ENCODE peak calls at places on chromosomes 7 and 10, in five cellular contexts. N is stomach, L is ascending aorta, O is heart right ventricle, Z is keratinocyte. C is an unnamed sample.

GRCh38 chr7:71613316-71613715 is 481.4 kb downstream of the GALNT17 start:
- DNase-seq in O (no peak), N (no peak), Z (no peak), L (no peak), C (no peak)

GRCh38 chr7:53272081-53272480 is 236.6 kb downstream of the POM121L12 start:
- DNase-seq in O (no peak), N (no peak), Z (no peak), L (no peak), C (no peak)

GRCh38 chr7:135620980-135621850 is 41.1 kb upstream of the STMP1 start:
- DNase-seq in O (no peak), Z (peak; percentile 17), N (no peak), L (peak; percentile 74), C (peak; percentile 21)

GRCh38 chr7:44595934-44596635 is 10.3 kb upstream of the OGDH start:
- DNase-seq in N (no peak), L (no peak), Z (no peak), O (no peak), C (no peak)

GRCh38 chr10:27599546-27599945 is 95.4 kb downstream of the RAB18 start:
- DNase-seq in L (no peak), Z (no peak), O (no peak), N (no peak), C (no peak)

GRCh38 chr7:83655951-83656556 is 7.1 kb upstream of the SEMA3E start:
- DNase-seq in L (no peak), N (peak; percentile 37), O (no peak), Z (no peak), C (no peak)

GRCh38 chr10:87761892-87762291 is 56.1 kb downstream of the ATAD1 start:
- DNase-seq in L (no peak), N (no peak), Z (no peak), O (no peak), C (no peak)

GRCh38 chr10:122362621-122363020 is 11.9 kb upstream of the PLEKHA1 start:
- DNase-seq in Z (no peak), L (peak; percentile 43), O (no peak), N (no peak), C (no peak)

GRCh38 chr10:132389631-132390454 is 7.2 kb upstream of the PWWP2B start:
- DNase-seq in Z (no peak), O (no peak), N (no peak), L (no peak), C (no peak)

GRCh38 chr10:20984632-20985031 is 87.5 kb upstream of the NEBL start:
- DNase-seq in L (no peak), N (peak; percentile 44), Z (no peak), O (no peak), C (no peak)

GRCh38 chr10:122492006-122492405 is 30.7 kb downstream of the HTRA1 start:
- DNase-seq in O (no peak), L (no peak), N (no peak), Z (no peak), C (no peak)

GRCh38 chr7:155773531-155773930 is 38.7 kb downstream of the SHH start:
- DNase-seq in O (no peak), Z (no peak), L (no peak), N (no peak), C (no peak)

GRCh38 chr7:5217396-5217795 is 27.4 kb downstream of the WIPI2 start:
- DNase-seq in L (no peak), Z (no peak), N (no peak), O (no peak), C (no peak)

GRCh38 chr7:66281678-66282593 is 76.8 kb downstream of the TPST1 start:
- DNase-seq in Z (peak; percentile 44), N (no peak), L (peak; percentile 67), O (no peak), C (no peak)

GRCh38 chr10:6507311-6507710 is 72.8 kb downstream of the PRKCQ start:
- DNase-seq in L (no peak), O (no peak), N (no peak), Z (no peak), C (no peak)

GRCh38 chr10:49831352-49832040 is 69.4 kb upstream of the OGDHL start:
- DNase-seq in O (no peak), Z (no peak), L (no peak), N (no peak), C (no peak)

GRCh38 chr10:9227679-9228365 is 1173.3 kb downstream of the GATA3 start:
- DNase-seq in N (no peak), Z (peak; percentile 26), O (no peak), L (no peak), C (no peak)

GRCh38 chr7:137937202-137937560 is 64.7 kb downstream of the CREB3L2 start:
- DNase-seq in Z (no peak), N (no peak), O (no peak), L (peak; percentile 76), C (no peak)

GRCh38 chr7:137934176-137934826 is 67.6 kb downstream of the CREB3L2 start:
- DNase-seq in N (no peak), O (no peak), Z (no peak), L (no peak), C (peak; percentile 4)

GRCh38 chr7:137935849-137936508 is 65.9 kb downstream of the CREB3L2 start:
- DNase-seq in L (no peak), O (no peak), N (no peak), Z (no peak), C (no peak)

GRCh38 chr7:137934941-137935848 is 66.7 kb downstream of the CREB3L2 start:
- DNase-seq in Z (no peak), O (no peak), L (no peak), N (no peak), C (peak; percentile 12)

GRCh38 chr7:137936509-137937201 is 65.2 kb downstream of the CREB3L2 start:
- DNase-seq in Z (no peak), O (no peak), L (no peak), N (no peak), C (no peak)
- H3K27ac ChIP-seq in Z (no peak overlapping the region), O (no peak overlapping the region), L (peak overlapping the region; percentile 79), N (peak overlapping the region; percentile 84), C (peak overlapping the region; percentile 70)

DNA sequence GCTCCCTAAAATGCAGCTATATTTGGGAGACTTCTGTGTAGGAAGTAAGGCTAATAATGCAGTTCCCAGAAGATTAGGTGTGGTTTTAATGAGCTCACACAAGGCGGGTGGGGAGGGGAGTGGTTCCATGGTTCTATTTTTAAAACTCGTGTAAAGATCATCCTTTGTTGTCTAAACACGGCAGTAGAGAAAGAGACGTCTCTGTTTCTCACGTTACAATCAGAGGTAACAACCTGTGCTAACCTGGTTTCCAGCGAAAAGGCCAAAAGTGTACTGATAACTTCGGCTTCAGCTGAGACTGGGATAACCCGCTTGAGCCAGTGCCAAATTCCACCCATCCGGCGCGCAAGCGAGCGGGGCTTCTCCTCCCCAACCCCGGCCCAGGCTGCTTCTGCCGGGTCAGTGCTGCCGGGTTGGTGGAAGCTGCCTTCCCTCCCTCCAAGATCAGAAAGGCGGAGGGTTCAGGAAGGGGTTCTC is 2.5 kb upstream of the MAP3K8 start:
- DNase-seq in N (peak; percentile 46), Z (no peak), L (no peak), O (peak; percentile 61), C (no peak)
- H3K4me1 ChIP-seq in N (peaks cover 27% of the 10 kb centered on the region), Z (peaks cover 28% of the 10 kb centered on the region), L (peaks cover 4% of the 10 kb centered on the region), O (peaks cover 39% of the 10 kb centered on the region), C (peaks cover 14% of the 10 kb centered on the region)

GRCh38 chr7:92064414-92065029 is 69.8 kb downstream of the CYP51A1 start:
- DNase-seq in L (no peak), Z (no peak), N (no peak), O (no peak), C (no peak)
- H3K36me3 ChIP-seq in L (peaks cover 30% of the 10 kb centered on the region), Z (peaks cover 2% of the 10 kb centered on the region), N (peaks cover 72% of the 10 kb centered on the region), O (no peaks in the 10 kb centered on the region), C (peaks cover 6% of the 10 kb centered on the region)

GRCh38 chr7:158406817-158407216 is 180.8 kb downstream of the PTPRN2 start:
- DNase-seq in Z (no peak), L (no peak), N (peak; percentile 38), O (no peak), C (no peak)
- H3K27ac ChIP-seq in Z (no peak overlapping the region), L (no peak overlapping the region), N (no peak overlapping the region), O (no peak overlapping the region), C (no peak overlapping the region)

GRCh38 chr7:41882745-41883527 is 180.0 kb upstream of the INHBA start:
- DNase-seq in N (no peak), L (no peak), Z (no peak), O (no peak), C (no peak)
- H3K4me1 ChIP-seq in N (peaks cover 13% of the 10 kb centered on the region), L (peaks cover 22% of the 10 kb centered on the region), Z (peaks cover 28% of the 10 kb centered on the region), O (peaks cover 8% of the 10 kb centered on the region), C (peaks cover 7% of the 10 kb centered on the region)

GRCh38 chr10:24209946-24210491 is 1.1 kb downstream of the KIAA1217 start:
- DNase-seq in Z (peak; percentile 38), L (no peak), N (no peak), O (peak; percentile 28), C (no peak)
- H3K36me3 ChIP-seq in Z (no peaks in the 10 kb centered on the region), L (no peaks in the 10 kb centered on the region), N (no peaks in the 10 kb centered on the region), O (no peaks in the 10 kb centered on the region), C (no peaks in the 10 kb centered on the region)

GRCh38 chr10:110861476-110861875 is 10.3 kb upstream of the PDCD4 start:
- DNase-seq in N (no peak), O (no peak), L (no peak), Z (no peak), C (no peak)
- H3K27ac ChIP-seq in N (peak overlapping the region; percentile 99), O (no peak overlapping the region), L (no peak overlapping the region), Z (peak overlapping the region; percentile 75), C (peak overlapping the region; percentile 83)